ENCODE peak calls at places on chromosomes 3 and 15, in six cellular contexts. D, A, R, E, U and J are unnamed samples.

GRCh38 chr3:50435382-50435781 is 68.1 kb downstream of the CACNA2D2 start:
- DNase-seq in E (no peak), U (no peak), A (no peak), D (no peak), R (no peak), J (no peak)

GRCh38 chr3:153038779-153039178 is 123.2 kb upstream of the RAP2B start:
- DNase-seq in U (no peak), A (no peak), E (no peak), R (no peak), D (no peak), J (no peak)

GRCh38 chr15:36682091-36682490 is 102.7 kb downstream of the CDIN1 start:
- DNase-seq in D (no peak), R (no peak), A (no peak), U (no peak), E (no peak), J (no peak)

GRCh38 chr3:27729748-27730611 is 7.9 kb upstream of the EOMES start:
- DNase-seq in A (no peak), R (no peak), U (no peak), E (no peak), D (no peak), J (no peak)

GRCh38 chr3:43699864-43700263 is 9.1 kb downstream of the ABHD5 start:
- DNase-seq in A (no peak), D (no peak), E (no peak), U (no peak), R (no peak), J (peak; percentile 26)

GRCh38 chr15:42184313-42184712 is 23.8 kb downstream of the VPS39 start:
- DNase-seq in A (no peak), R (no peak), D (no peak), E (no peak), U (no peak), J (no peak)

GRCh38 chr15:52730163-52730562 is 51.0 kb upstream of the ATOSA start:
- DNase-seq in R (no peak), U (no peak), E (no peak), D (no peak), A (no peak), J (no peak)

GRCh38 chr15:66802087-66803001 is 100.3 kb downstream of the SMAD6 start:
- DNase-seq in U (no peak), D (no peak), A (no peak), E (no peak), R (no peak), J (no peak)

GRCh38 chr15:44695274-44695673 is 15.8 kb downstream of the PATL2 start:
- DNase-seq in D (no peak), U (no peak), R (no peak), A (no peak), E (no peak), J (no peak)

GRCh38 chr3:163523375-163523774 is 1554.9 kb downstream of the SI start:
- DNase-seq in A (no peak), D (no peak), R (no peak), U (no peak), E (no peak), J (no peak)

GRCh38 chr3:128217702-128218475 is 64.6 kb downstream of the EEFSEC start:
- DNase-seq in A (no peak), D (no peak), U (no peak), R (no peak), E (peak; percentile 50), J (no peak)

GRCh38 chr15:35479423-35479822 is 66.5 kb downstream of the DPH6 start:
- DNase-seq in E (no peak), R (no peak), U (no peak), A (no peak), D (no peak), J (no peak)

GRCh38 chr3:56309465-56309864 is 158.8 kb downstream of the ERC2 start:
- DNase-seq in R (no peak), D (no peak), E (no peak), U (no peak), A (no peak), J (no peak)

GRCh38 chr3:13296662-13297061 is 123.5 kb downstream of the NUP210 start:
- DNase-seq in D (no peak), A (no peak), E (no peak), U (no peak), R (no peak), J (peak; percentile 45)

GRCh38 chr3:17473761-17474160 is 268.7 kb downstream of the TBC1D5 start:
- DNase-seq in R (no peak), E (no peak), D (no peak), A (no peak), U (no peak), J (no peak)

GRCh38 chr3:193737191-193737751 is 144.3 kb downstream of the OPA1 start:
- DNase-seq in A (no peak), U (no peak), D (no peak), R (no peak), E (no peak), J (no peak)

GRCh38 chr3:43034200-43034599 is 55.1 kb downstream of the GASK1A start:
- DNase-seq in A (no peak), E (no peak), D (no peak), R (no peak), U (no peak), J (no peak)

GRCh38 chr3:184500344-184500923 is 61.2 kb upstream of the EPHB3 start:
- DNase-seq in E (no peak), R (no peak), D (no peak), U (no peak), A (no peak), J (no peak)

GRCh38 chr3:71245971-71246860 is 337.3 kb downstream of the FOXP1 start:
- DNase-seq in A (no peak), D (no peak), U (no peak), R (no peak), E (no peak), J (no peak)

GRCh38 chr15:88454867-88455810 is 12.0 kb downstream of the MRPL46 start:
- DNase-seq in D (no peak), A (no peak), U (peak; percentile 41), R (peak; percentile 72), E (peak; percentile 33), J (peak; percentile 64)

GRCh38 chr3:197458179-197458707 is 97.5 kb downstream of the BDH1 start:
- DNase-seq in R (no peak), U (no peak), A (no peak), D (no peak), E (no peak), J (no peak)

GRCh38 chr3:132256984-132257383 is 60.2 kb upstream of the ACP3 start:
- DNase-seq in U (peak; percentile 34), D (no peak), R (peak; percentile 69), E (peak; percentile 7), A (no peak), J (peak; percentile 51)

GRCh38 chr3:184325715-184326114 is 11.3 kb downstream of the EIF4G1 start:
- DNase-seq in E (no peak), D (no peak), R (no peak), A (peak; percentile 42), U (no peak), J (no peak)

GRCh38 chr3:132660745-132661067 is 577 bp downstream of the UBA5 start:
- DNase-seq in A (no peak), U (no peak), D (no peak), E (no peak), R (no peak), J (no peak)

DNA sequence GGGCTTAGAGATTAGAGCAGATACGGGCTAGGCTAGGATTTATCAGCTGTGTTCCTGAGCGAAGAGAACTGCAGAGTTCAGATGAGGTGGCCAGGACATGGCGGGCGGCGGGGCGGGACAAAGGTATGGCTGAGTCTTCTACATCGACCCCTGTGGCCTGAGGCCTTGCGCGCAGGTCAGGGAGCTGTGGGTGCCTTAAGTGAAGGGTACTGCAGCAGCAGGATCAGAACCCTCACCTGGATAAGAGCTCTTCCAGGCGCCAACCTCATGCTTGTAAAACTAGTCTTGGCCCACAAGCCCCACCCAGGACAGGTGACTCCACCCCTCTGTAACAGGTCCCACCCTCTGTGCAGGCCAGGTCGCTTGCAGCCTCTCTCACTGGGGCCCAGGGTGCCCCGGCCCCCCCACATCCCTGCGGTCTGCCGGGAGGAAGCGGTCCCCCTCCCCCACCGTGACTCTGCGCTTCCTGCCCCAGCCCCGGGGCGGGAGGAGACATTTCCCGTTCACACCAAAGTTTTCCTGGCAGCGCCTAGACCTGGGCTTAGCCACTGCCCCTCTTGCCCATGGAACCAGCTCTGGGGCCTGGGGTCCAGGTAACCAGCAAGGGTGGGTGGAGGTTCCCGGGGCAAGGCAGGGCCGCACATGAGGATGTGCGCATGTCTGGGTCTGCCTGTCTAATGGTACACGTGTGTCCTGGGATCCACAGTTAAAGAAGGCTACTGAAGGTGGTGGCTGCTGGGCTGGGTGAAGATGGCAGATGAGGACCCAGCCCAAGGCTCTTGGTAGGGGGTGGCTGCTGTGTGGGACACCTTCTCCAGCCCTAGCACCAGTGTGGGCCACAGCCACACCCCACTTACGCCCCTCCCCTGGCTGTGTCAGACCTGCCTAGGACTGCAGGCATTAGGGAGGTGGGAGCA is 8.3 kb downstream of the NBEAL2 start:
- DNase-seq in E (no peak), A (peak; percentile 85), U (no peak), D (peak; percentile 57), R (no peak), J (peak; percentile 94)
- H3K4me3 ChIP-seq in E (no peak overlapping the region), A (peak overlapping the region; percentile 43), U (no peak overlapping the region), D (no peak overlapping the region), R (no peak overlapping the region), J (peak overlapping the region; percentile 27)

GRCh38 chr3:106423321-106424225 is 554.8 kb upstream of the CBLB start:
- DNase-seq in R (no peak), E (no peak), U (no peak), A (no peak), D (no peak), J (no peak)
- H3K4me3 ChIP-seq in R (no peak overlapping the region), E (no peak overlapping the region), U (no peak overlapping the region), A (no peak overlapping the region), D (no peak overlapping the region), J (no peak overlapping the region)

GRCh38 chr15:68712886-68713285 is 107.8 kb downstream of the ANP32A start:
- DNase-seq in E (no peak), U (no peak), R (no peak), D (no peak), A (no peak), J (no peak)

GRCh38 chr15:68709826-68710225 is 110.9 kb downstream of the ANP32A start:
- DNase-seq in E (no peak), A (no peak), U (no peak), D (no peak), R (no peak), J (no peak)

GRCh38 chr15:68711406-68711805 is 109.3 kb downstream of the ANP32A start:
- DNase-seq in E (no peak), A (no peak), U (no peak), D (no peak), R (no peak), J (no peak)

GRCh38 chr15:68713874-68714273 is 106.8 kb downstream of the ANP32A start:
- DNase-seq in E (no peak), D (no peak), R (no peak), U (no peak), A (no peak), J (no peak)

DNA sequence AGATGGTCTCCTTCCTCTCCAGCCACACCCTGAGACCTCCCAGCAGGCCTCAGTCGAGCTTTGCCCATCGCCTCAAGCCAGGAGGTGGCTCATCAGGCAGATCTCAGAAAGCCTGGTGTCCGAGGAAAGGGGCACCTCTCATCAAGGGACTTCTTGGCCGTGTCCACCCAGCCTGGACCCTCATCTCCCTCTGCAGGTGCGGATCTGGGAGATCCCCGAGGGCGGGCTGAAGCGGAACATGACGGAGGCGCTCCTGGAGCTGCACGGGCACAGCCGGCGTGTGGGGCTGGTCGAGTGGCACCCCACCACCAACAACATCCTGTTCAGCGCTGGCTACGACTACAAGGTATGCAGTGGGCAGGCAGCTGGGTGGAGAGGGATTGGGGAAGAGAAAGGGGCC is 110.2 kb downstream of the ANP32A start:
- DNase-seq in A (no peak), U (no peak), R (no peak), E (no peak), D (no peak), J (no peak)
- H3K4me3 ChIP-seq in A (no peak overlapping the region), U (no peak overlapping the region), R (no peak overlapping the region), E (no peak overlapping the region), D (no peak overlapping the region), J (no peak overlapping the region)

GRCh38 chr15:62560943-62561571 is 396.0 kb upstream of the C2CD4B start:
- DNase-seq in D (no peak), U (no peak), R (no peak), A (no peak), E (no peak), J (no peak)
- H3K4me3 ChIP-seq in D (no peak overlapping the region), U (no peak overlapping the region), R (no peak overlapping the region), A (no peak overlapping the region), E (no peak overlapping the region), J (no peak overlapping the region)